ENCODE peak calls at places on chromosomes 13 and 19, in nine cellular contexts. One of them, this sample, is unnamed.

GRCh38 chr19:33767898-33768413 is 28.7 kb upstream of the KCTD15 start:
- DNase-seq in body of pancreas: no peak
- DNase-seq in keratinocyte: no peak
- DNase-seq in brain microvascular endothelial cell: no peak
- DNase-seq in cardiac muscle cell: peak; percentile 33
- DNase-seq in mammary epithelial cell: no peak
- DNase-seq in gastrocnemius medialis: no peak
- DNase-seq in heart left ventricle: no peak
- DNase-seq in CD4-positive, alpha-beta T cell: no peak
- DNase-seq in this sample: no peak

GRCh38 chr13:72141845-72142470 is 275.0 kb upstream of the DACH1 start:
- DNase-seq in body of pancreas: peak; percentile 22
- DNase-seq in keratinocyte: no peak
- DNase-seq in brain microvascular endothelial cell: peak; percentile 74
- DNase-seq in cardiac muscle cell: peak; percentile 49
- DNase-seq in mammary epithelial cell: peak; percentile 72
- DNase-seq in gastrocnemius medialis: no peak
- DNase-seq in heart left ventricle: no peak
- DNase-seq in CD4-positive, alpha-beta T cell: no peak
- DNase-seq in this sample: no peak

GRCh38 chr19:958967-959685 is 25.0 kb upstream of the WDR18 start:
- DNase-seq in body of pancreas: no peak
- DNase-seq in keratinocyte: no peak
- DNase-seq in brain microvascular endothelial cell: peak; percentile 31
- DNase-seq in cardiac muscle cell: peak; percentile 35
- DNase-seq in mammary epithelial cell: peak; percentile 40
- DNase-seq in gastrocnemius medialis: no peak
- DNase-seq in heart left ventricle: no peak
- DNase-seq in CD4-positive, alpha-beta T cell: no peak
- DNase-seq in this sample: peak; percentile 68

GRCh38 chr19:17915940-17916593 is 16.7 kb upstream of the CCDC124 start:
- DNase-seq in body of pancreas: no peak
- DNase-seq in keratinocyte: no peak
- DNase-seq in brain microvascular endothelial cell: no peak
- DNase-seq in cardiac muscle cell: no peak
- DNase-seq in mammary epithelial cell: peak; percentile 71
- DNase-seq in gastrocnemius medialis: no peak
- DNase-seq in heart left ventricle: no peak
- DNase-seq in CD4-positive, alpha-beta T cell: no peak
- DNase-seq in this sample: peak; percentile 47

GRCh38 chr19:10896851-10897526 is 25.6 kb downstream of the CARM1 start:
- DNase-seq in body of pancreas: no peak
- DNase-seq in keratinocyte: no peak
- DNase-seq in brain microvascular endothelial cell: no peak
- DNase-seq in cardiac muscle cell: no peak
- DNase-seq in mammary epithelial cell: no peak
- DNase-seq in gastrocnemius medialis: no peak
- DNase-seq in heart left ventricle: no peak
- DNase-seq in CD4-positive, alpha-beta T cell: no peak
- DNase-seq in this sample: no peak

GRCh38 chr13:74056829-74057564 is 77.2 kb downstream of the KLF12 start:
- DNase-seq in body of pancreas: no peak
- DNase-seq in keratinocyte: no peak
- DNase-seq in brain microvascular endothelial cell: no peak
- DNase-seq in cardiac muscle cell: no peak
- DNase-seq in mammary epithelial cell: peak; percentile 16
- DNase-seq in gastrocnemius medialis: peak; percentile 61
- DNase-seq in heart left ventricle: peak; percentile 82
- DNase-seq in CD4-positive, alpha-beta T cell: no peak
- DNase-seq in this sample: no peak

GRCh38 chr19:43505186-43505456 is 575 bp upstream of the PHLDB3 start:
- DNase-seq in body of pancreas: no peak
- DNase-seq in keratinocyte: no peak
- DNase-seq in brain microvascular endothelial cell: no peak
- DNase-seq in cardiac muscle cell: no peak
- DNase-seq in mammary epithelial cell: no peak
- DNase-seq in gastrocnemius medialis: no peak
- DNase-seq in heart left ventricle: no peak
- DNase-seq in CD4-positive, alpha-beta T cell: no peak
- DNase-seq in this sample: no peak

GRCh38 chr13:30020726-30021312 is 170.4 kb upstream of the UBL3 start:
- DNase-seq in body of pancreas: no peak
- DNase-seq in keratinocyte: peak; percentile 21
- DNase-seq in brain microvascular endothelial cell: no peak
- DNase-seq in cardiac muscle cell: no peak
- DNase-seq in mammary epithelial cell: peak; percentile 76
- DNase-seq in gastrocnemius medialis: no peak
- DNase-seq in heart left ventricle: no peak
- DNase-seq in CD4-positive, alpha-beta T cell: no peak
- DNase-seq in this sample: peak; percentile 37

GRCh38 chr19:50475101-50475568 is 1.2 kb upstream of the EMC10 start:
- DNase-seq in body of pancreas: no peak
- DNase-seq in keratinocyte: no peak
- DNase-seq in brain microvascular endothelial cell: no peak
- DNase-seq in cardiac muscle cell: no peak
- DNase-seq in mammary epithelial cell: no peak
- DNase-seq in gastrocnemius medialis: peak; percentile 12
- DNase-seq in heart left ventricle: no peak
- DNase-seq in CD4-positive, alpha-beta T cell: no peak
- DNase-seq in this sample: no peak

GRCh38 chr19:11418518-11419506 is at the start of gene RGL3:
- DNase-seq in body of pancreas: peak; percentile 70
- DNase-seq in keratinocyte: no peak
- DNase-seq in brain microvascular endothelial cell: no peak
- DNase-seq in cardiac muscle cell: no peak
- DNase-seq in mammary epithelial cell: no peak
- DNase-seq in gastrocnemius medialis: no peak
- DNase-seq in heart left ventricle: peak; percentile 42
- DNase-seq in CD4-positive, alpha-beta T cell: no peak
- DNase-seq in this sample: no peak

GRCh38 chr13:93260591-93260990 is 34.0 kb downstream of the GPC6 start:
- DNase-seq in body of pancreas: no peak
- DNase-seq in keratinocyte: no peak
- DNase-seq in brain microvascular endothelial cell: no peak
- DNase-seq in cardiac muscle cell: peak; percentile 48
- DNase-seq in mammary epithelial cell: no peak
- DNase-seq in gastrocnemius medialis: no peak
- DNase-seq in heart left ventricle: no peak
- DNase-seq in CD4-positive, alpha-beta T cell: no peak
- DNase-seq in this sample: no peak

GRCh38 chr13:75860935-75861334 is 224.8 kb downstream of the LMO7 start:
- DNase-seq in body of pancreas: no peak
- DNase-seq in keratinocyte: no peak
- DNase-seq in brain microvascular endothelial cell: no peak
- DNase-seq in cardiac muscle cell: no peak
- DNase-seq in mammary epithelial cell: no peak
- DNase-seq in gastrocnemius medialis: no peak
- DNase-seq in heart left ventricle: no peak
- DNase-seq in CD4-positive, alpha-beta T cell: no peak
- DNase-seq in this sample: no peak

GRCh38 chr13:95494082-95494681 is 58.3 kb upstream of the CLDN10 start:
- DNase-seq in body of pancreas: peak; percentile 24
- DNase-seq in keratinocyte: peak; percentile 21
- DNase-seq in brain microvascular endothelial cell: peak; percentile 59
- DNase-seq in cardiac muscle cell: peak; percentile 83
- DNase-seq in mammary epithelial cell: peak; percentile 65
- DNase-seq in gastrocnemius medialis: no peak
- DNase-seq in heart left ventricle: no peak
- DNase-seq in CD4-positive, alpha-beta T cell: no peak
- DNase-seq in this sample: peak; percentile 44

GRCh38 chr13:103794526-103794925 is 728.3 kb upstream of the SLC10A2 start:
- DNase-seq in body of pancreas: no peak
- DNase-seq in keratinocyte: no peak
- DNase-seq in brain microvascular endothelial cell: no peak
- DNase-seq in cardiac muscle cell: no peak
- DNase-seq in mammary epithelial cell: no peak
- DNase-seq in gastrocnemius medialis: no peak
- DNase-seq in heart left ventricle: no peak
- DNase-seq in CD4-positive, alpha-beta T cell: no peak
- DNase-seq in this sample: no peak

DNA sequence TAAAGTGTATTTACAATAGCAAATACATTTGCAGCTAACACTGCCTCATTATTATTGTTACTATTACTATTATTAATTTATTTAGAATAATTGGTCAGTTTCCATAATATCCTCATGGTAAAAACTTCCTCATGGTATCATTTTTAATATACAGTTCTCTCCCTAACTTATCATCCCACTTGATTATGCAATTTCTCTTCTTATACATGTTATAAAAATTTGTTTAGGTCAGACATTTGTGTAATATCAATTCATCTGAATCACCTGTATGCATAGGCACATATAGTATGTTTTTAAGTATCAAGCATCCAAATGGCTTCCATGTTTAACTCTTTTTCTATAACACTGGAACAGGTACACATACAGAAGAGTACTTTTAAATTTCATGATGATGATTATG is 210.8 kb upstream of the STARD13 start:
- DNase-seq in body of pancreas: no peak
- DNase-seq in keratinocyte: no peak
- DNase-seq in brain microvascular endothelial cell: no peak
- DNase-seq in cardiac muscle cell: no peak
- DNase-seq in mammary epithelial cell: no peak
- DNase-seq in gastrocnemius medialis: no peak
- DNase-seq in heart left ventricle: no peak
- DNase-seq in CD4-positive, alpha-beta T cell: no peak
- DNase-seq in this sample: no peak
- H3K27ac ChIP-seq in body of pancreas: no peak overlapping the region
- H3K27ac ChIP-seq in keratinocyte: no peak overlapping the region
- H3K27ac ChIP-seq in brain microvascular endothelial cell: peak overlapping the region; percentile 70
- H3K27ac ChIP-seq in cardiac muscle cell: no peak overlapping the region
- H3K27ac ChIP-seq in mammary epithelial cell: no peak overlapping the region
- H3K27ac ChIP-seq in gastrocnemius medialis: no peak overlapping the region
- H3K27ac ChIP-seq in heart left ventricle: no peak overlapping the region
- H3K27ac ChIP-seq in CD4-positive, alpha-beta T cell: no peak overlapping the region
- H3K27ac ChIP-seq in this sample: no peak overlapping the region

DNA sequence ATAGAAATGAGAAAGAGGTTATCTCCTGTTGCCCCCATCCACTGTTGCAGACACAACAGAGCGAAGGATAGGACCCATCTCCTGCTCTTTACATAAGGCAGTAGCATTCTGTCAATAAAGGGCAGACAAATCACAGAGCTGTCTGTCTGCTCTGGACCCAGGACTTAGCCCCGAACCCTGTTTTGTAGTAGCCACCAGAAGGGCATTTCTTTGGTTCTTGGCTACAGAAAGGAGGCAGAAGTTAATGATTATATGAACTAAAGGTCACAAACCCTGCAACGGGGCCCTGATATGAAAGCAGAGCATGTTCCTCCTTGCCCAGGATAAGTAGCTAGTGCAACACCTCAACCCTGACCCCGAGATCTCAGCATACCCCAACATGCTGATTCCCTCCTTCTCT is 680.4 kb upstream of the SPRY2 start:
- DNase-seq in body of pancreas: no peak
- DNase-seq in keratinocyte: no peak
- DNase-seq in brain microvascular endothelial cell: no peak
- DNase-seq in cardiac muscle cell: no peak
- DNase-seq in mammary epithelial cell: no peak
- DNase-seq in gastrocnemius medialis: no peak
- DNase-seq in heart left ventricle: no peak
- DNase-seq in CD4-positive, alpha-beta T cell: no peak
- DNase-seq in this sample: no peak
- TF ChIP-seq CTCF in body of pancreas: no peak
- TF ChIP-seq CTCF in keratinocyte: no peak
- TF ChIP-seq CTCF in brain microvascular endothelial cell: no peak
- TF ChIP-seq CTCF in cardiac muscle cell: no peak
- TF ChIP-seq CTCF in mammary epithelial cell: no peak
- TF ChIP-seq CTCF in gastrocnemius medialis: no peak
- TF ChIP-seq CTCF in heart left ventricle: no peak
- TF ChIP-seq CTCF in CD4-positive, alpha-beta T cell: no peak
- TF ChIP-seq CTCF in this sample: no peak

GRCh38 chr19:7161292-7161691 is 91.8 kb downstream of the ZNF557 start:
- DNase-seq in body of pancreas: no peak
- DNase-seq in keratinocyte: no peak
- DNase-seq in brain microvascular endothelial cell: no peak
- DNase-seq in cardiac muscle cell: no peak
- DNase-seq in mammary epithelial cell: no peak
- DNase-seq in gastrocnemius medialis: no peak
- DNase-seq in heart left ventricle: no peak
- DNase-seq in CD4-positive, alpha-beta T cell: no peak
- DNase-seq in this sample: no peak
- H3K27ac ChIP-seq in body of pancreas: no peak overlapping the region
- H3K27ac ChIP-seq in keratinocyte: no peak overlapping the region
- H3K27ac ChIP-seq in brain microvascular endothelial cell: no peak overlapping the region
- H3K27ac ChIP-seq in cardiac muscle cell: no peak overlapping the region
- H3K27ac ChIP-seq in mammary epithelial cell: no peak overlapping the region
- H3K27ac ChIP-seq in gastrocnemius medialis: peak overlapping the region; percentile 48
- H3K27ac ChIP-seq in heart left ventricle: no peak overlapping the region
- H3K27ac ChIP-seq in CD4-positive, alpha-beta T cell: no peak overlapping the region
- H3K27ac ChIP-seq in this sample: no peak overlapping the region

DNA sequence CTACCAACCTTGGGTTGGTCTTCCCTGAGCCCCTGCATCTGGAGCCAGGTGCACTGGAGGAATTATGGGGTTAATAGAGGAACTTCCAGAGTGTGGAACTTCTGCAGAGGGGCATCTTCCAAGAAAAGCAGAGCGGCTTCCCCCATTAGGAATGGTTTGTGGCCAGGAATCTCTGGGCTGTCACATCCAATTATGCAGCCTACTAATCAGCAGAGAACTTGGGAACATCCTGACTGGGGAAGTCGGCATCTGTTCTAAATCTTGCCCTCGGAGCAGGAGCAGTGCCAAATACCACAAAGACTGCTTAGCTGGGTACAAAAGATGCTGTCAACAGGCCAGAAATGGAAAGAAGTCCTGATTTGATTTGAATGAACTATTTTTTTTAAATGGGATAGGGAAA is 435.1 kb downstream of the ZNF536 start:
- DNase-seq in body of pancreas: no peak
- DNase-seq in keratinocyte: no peak
- DNase-seq in brain microvascular endothelial cell: no peak
- DNase-seq in cardiac muscle cell: no peak
- DNase-seq in mammary epithelial cell: no peak
- DNase-seq in gastrocnemius medialis: no peak
- DNase-seq in heart left ventricle: no peak
- DNase-seq in CD4-positive, alpha-beta T cell: no peak
- DNase-seq in this sample: no peak
- TF ChIP-seq CTCF in body of pancreas: no peak
- TF ChIP-seq CTCF in keratinocyte: no peak
- TF ChIP-seq CTCF in brain microvascular endothelial cell: no peak
- TF ChIP-seq CTCF in cardiac muscle cell: no peak
- TF ChIP-seq CTCF in mammary epithelial cell: no peak
- TF ChIP-seq CTCF in gastrocnemius medialis: no peak
- TF ChIP-seq CTCF in heart left ventricle: no peak
- TF ChIP-seq CTCF in CD4-positive, alpha-beta T cell: no peak
- TF ChIP-seq CTCF in this sample: no peak

GRCh38 chr19:19463348-19464117 is 51.8 kb downstream of the TSSK6 start:
- DNase-seq in body of pancreas: peak; percentile 44
- DNase-seq in keratinocyte: no peak
- DNase-seq in brain microvascular endothelial cell: peak; percentile 59
- DNase-seq in cardiac muscle cell: peak; percentile 68
- DNase-seq in mammary epithelial cell: no peak
- DNase-seq in gastrocnemius medialis: peak; percentile 66
- DNase-seq in heart left ventricle: no peak
- DNase-seq in CD4-positive, alpha-beta T cell: no peak
- DNase-seq in this sample: no peak
- H3K27ac ChIP-seq in body of pancreas: peak overlapping the region; percentile 87
- H3K27ac ChIP-seq in keratinocyte: peak overlapping the region; percentile 63
- H3K27ac ChIP-seq in brain microvascular endothelial cell: peak overlapping the region; percentile 77
- H3K27ac ChIP-seq in cardiac muscle cell: peak overlapping the region; percentile 95
- H3K27ac ChIP-seq in mammary epithelial cell: no peak overlapping the region
- H3K27ac ChIP-seq in gastrocnemius medialis: peak overlapping the region; percentile 79
- H3K27ac ChIP-seq in heart left ventricle: peak overlapping the region; percentile 40
- H3K27ac ChIP-seq in CD4-positive, alpha-beta T cell: peak overlapping the region; percentile 91
- H3K27ac ChIP-seq in this sample: peak overlapping the region; percentile 74

This sample was measured in RWPE1.